ENCODE peak calls at places on chromosomes 4 and X, in ten cellular contexts. A is H9; S is adipocyte; T is HEK293T; G is HL-60; N is fibroblast of pulmonary artery; U is glutamatergic neuron; X is T-helper 2 cell; Q is activated T-helper 1 cell treated with anti-CD3 and anti-CD28 coated beads, Interleukin-2, amount 50 U/mL, for 16 hours; H is GM23338. I is an unnamed sample.

GRCh38 chrX:106168107-106168506 is at the start of gene PWWP3B:
- DNase-seq in U (peak; percentile 46), X (no peak), Q (no peak), A (peak; percentile 62), G (no peak), H (peak; percentile 74), S (no peak), T (peak; percentile 62), N (peak; percentile 69), I (peak; percentile 6)

GRCh38 chr4:186483656-186484055 is 71.7 kb downstream of the MTNR1A start:
- DNase-seq in H (no peak), A (no peak), N (no peak), Q (no peak), X (no peak), G (no peak), T (no peak), S (no peak), U (no peak), I (no peak)

GRCh38 chrX:122625821-122626220 is 558.3 kb upstream of the GRIA3 start:
- DNase-seq in U (no peak), S (peak; percentile 50), A (no peak), X (no peak), H (no peak), Q (no peak), G (no peak), N (peak; percentile 2), T (no peak), I (no peak)

GRCh38 chrX:13373807-13374187 is 53.9 kb upstream of the ATXN3L start:
- DNase-seq in A (no peak), N (peak; percentile 85), S (peak; percentile 82), U (no peak), X (no peak), T (no peak), G (no peak), H (no peak), Q (no peak), I (no peak)

GRCh38 chr4:145686991-145687390 is 7.0 kb downstream of the C4orf51 start:
- DNase-seq in T (no peak), N (no peak), U (no peak), Q (no peak), H (peak; percentile 34), A (no peak), X (no peak), S (no peak), G (no peak), I (no peak)

GRCh38 chrX:23052324-23052723 is 52.6 kb downstream of the DDX53 start:
- DNase-seq in U (no peak), G (no peak), T (no peak), X (no peak), H (peak; percentile 15), Q (no peak), S (no peak), A (no peak), N (no peak), I (no peak)

GRCh38 chr4:6926681-6927478 is 17.3 kb downstream of the TBC1D14 start:
- DNase-seq in N (peak; percentile 18), S (peak; percentile 64), U (no peak), T (peak; percentile 57), G (no peak), A (no peak), Q (peak; percentile 46), X (peak; percentile 88), H (no peak), I (no peak)

GRCh38 chr4:84995386-84995785 is 28.9 kb upstream of the WDFY3 start:
- DNase-seq in S (no peak), T (no peak), X (no peak), N (no peak), A (no peak), Q (no peak), U (no peak), G (no peak), H (no peak), I (no peak)

GRCh38 chrX:49079489-49080428 is at the start of gene WDR45:
- DNase-seq in A (peak; percentile 57), T (peak; percentile 67), H (peak; percentile 56), S (peak; percentile 80), U (peak; percentile 70), X (peak; percentile 81), Q (peak; percentile 62), G (peak; percentile 41), N (peak; percentile 68), I (peak; percentile 78)

GRCh38 chr4:14193601-14194000 is 566.1 kb upstream of the BOD1L1 start:
- DNase-seq in S (no peak), Q (no peak), T (no peak), A (no peak), G (no peak), H (no peak), U (no peak), N (no peak), X (no peak), I (no peak)

GRCh38 chr4:101699441-101700117 is 91.0 kb upstream of the BANK1 start:
- DNase-seq in X (no peak), T (no peak), Q (no peak), U (no peak), N (no peak), S (no peak), H (no peak), A (no peak), G (no peak), I (no peak)

GRCh38 chr4:141090473-141090872 is 42.8 kb downstream of the RNF150 start:
- DNase-seq in T (no peak), A (no peak), G (no peak), H (no peak), N (no peak), X (no peak), Q (no peak), U (no peak), S (no peak), I (no peak)

GRCh38 chrX:25523574-25523973 is 507.8 kb upstream of the ARX start:
- DNase-seq in H (peak; percentile 62), Q (no peak), U (peak; percentile 18), S (peak; percentile 52), N (peak; percentile 75), T (peak; percentile 53), G (no peak), X (peak; percentile 0), A (peak; percentile 45), I (peak; percentile 10)

GRCh38 chrX:134396174-134396573 is 63.8 kb upstream of the HPRT1 start:
- DNase-seq in N (peak; percentile 21), X (no peak), T (peak; percentile 20), H (peak; percentile 12), Q (no peak), S (peak; percentile 46), U (no peak), G (no peak), A (no peak), I (peak; percentile 9)

GRCh38 chrX:108601276-108601675 is 135.1 kb downstream of the IRS4 start:
- DNase-seq in Q (no peak), A (peak; percentile 38), X (no peak), H (peak; percentile 30), S (no peak), G (no peak), N (no peak), U (no peak), T (no peak), I (no peak)

GRCh38 chr4:124846306-124846705 is 133.8 kb upstream of the ANKRD50 start:
- DNase-seq in Q (no peak), H (no peak), U (no peak), X (no peak), N (no peak), G (no peak), S (no peak), A (no peak), T (no peak), I (no peak)

I was measured in A549.